ENCODE peak calls at places on chromosomes 11 and 22, in four cellular contexts. M is CD4-positive, alpha-beta T cell; G is KBM-7; J is HT1080. U is an unnamed sample.

GRCh38 chr11:94171693-94172440 is 43.2 kb downstream of the PANX1 start:
- DNase-seq in G (peak), M (peak), J (peak), U (no peak)

GRCh38 chr22:35540600-35541253 is at the start of gene RASD2:
- DNase-seq in G (peak), M (peak), J (no peak), U (no peak)

GRCh38 chr22:38353701-38354100 is 36.5 kb upstream of the CSNK1E start:
- DNase-seq in M (no peak), G (no peak), J (no peak), U (no peak)

GRCh38 chr22:24156146-24156914 is 25.0 kb upstream of the SUSD2 start:
- DNase-seq in G (no peak), M (peak), J (no peak), U (peak)

GRCh38 chr11:112469376-112469775 is 208.7 kb upstream of the PLET1 start:
- DNase-seq in G (no peak), M (no peak), J (no peak), U (no peak)

GRCh38 chr11:17469998-17470397 is 6.6 kb downstream of the ABCC8 start:
- DNase-seq in J (no peak), G (no peak), M (no peak), U (no peak)

GRCh38 chr22:49930596-49931412 is 12.4 kb downstream of the CRELD2 start:
- DNase-seq in M (peak), G (peak), J (peak), U (peak)

GRCh38 chr11:47177846-47178245 is 1.2 kb upstream of the ARFGAP2 start:
- DNase-seq in G (no peak), M (no peak), J (no peak), U (no peak)

U was measured in memory B cell.